ENCODE peak calls at places on chromosomes 12 and 14, in seven cellular contexts. S, D, K, V, P, O and C are unnamed samples.

GRCh38 chr14:88379706-88380343 is 5.6 kb upstream of the SPATA7 start:
- DNase-seq in V (no peak), K (no peak), P (no peak), O (peak), D (no peak), S (no peak), C (no peak)

GRCh38 chr12:85468356-85469157 is 188.5 kb downstream of the ALX1 start:
- DNase-seq in S (peak), K (peak), D (no peak), V (peak), P (peak), O (peak), C (peak)

GRCh38 chr12:28631831-28632230 is 441.6 kb downstream of the CCDC91 start:
- DNase-seq in K (no peak), P (no peak), V (no peak), S (no peak), O (peak), D (no peak), C (no peak)

GRCh38 chr12:65121049-65121955 is at the start of gene WIF1:
- DNase-seq in P (no peak), S (peak), K (no peak), O (peak), V (no peak), D (no peak), C (peak)

GRCh38 chr14:99062216-99062615 is 209.8 kb downstream of the BCL11B start:
- DNase-seq in V (no peak), D (no peak), S (no peak), P (no peak), O (no peak), K (no peak), C (no peak)

GRCh38 chr12:66947119-66947518 is 268.2 kb upstream of the GRIP1 start:
- DNase-seq in O (no peak), D (no peak), S (no peak), V (no peak), P (no peak), K (no peak), C (no peak)

GRCh38 chr12:116125084-116125483 is 152.4 kb downstream of the MED13L start:
- DNase-seq in V (no peak), P (no peak), S (no peak), D (no peak), O (no peak), K (no peak), C (no peak)

GRCh38 chr12:49872381-49872780 is 29.5 kb upstream of the BCDIN3D start:
- DNase-seq in O (no peak), K (no peak), D (no peak), V (peak), P (no peak), S (no peak), C (no peak)

GRCh38 chr12:124369055-124369900 is 74.4 kb downstream of the RFLNA start:
- DNase-seq in O (peak), K (peak), S (peak), D (peak), V (peak), P (peak), C (no peak)

GRCh38 chr12:107402041-107403022 is 283.3 kb upstream of the PWP1 start:
- DNase-seq in K (no peak), P (no peak), S (no peak), D (no peak), O (peak), V (no peak), C (peak)

GRCh38 chr12:76486011-76486410 is 73.6 kb downstream of the OSBPL8 start:
- DNase-seq in O (no peak), V (no peak), K (no peak), P (no peak), S (no peak), D (no peak), C (no peak)

GRCh38 chr14:73886449-73887115 is at the start of gene ZNF410:
- DNase-seq in K (peak), O (peak), V (peak), D (peak), P (peak), S (peak), C (peak)

GRCh38 chr14:25436906-25437305 is 387.0 kb upstream of the STXBP6 start:
- DNase-seq in S (no peak), D (no peak), K (no peak), P (no peak), O (no peak), V (no peak), C (no peak)

GRCh38 chr14:57865450-57866198 is at the start of gene SLC35F4:
- DNase-seq in K (no peak), S (no peak), D (no peak), V (peak), P (no peak), O (peak), C (peak)

GRCh38 chr12:1006255-1006654 is 15.2 kb downstream of the ERC1 start:
- DNase-seq in D (no peak), K (no peak), O (no peak), S (no peak), P (no peak), V (no peak), C (no peak)

GRCh38 chr14:61322799-61323290 is 1.5 kb downstream of the PRKCH start:
- DNase-seq in P (no peak), O (no peak), V (no peak), D (no peak), K (no peak), S (peak), C (no peak)

GRCh38 chr12:109459247-109459646 is 17.9 kb downstream of the KCTD10 start:
- DNase-seq in V (peak), S (no peak), P (no peak), O (peak), D (no peak), K (no peak), C (no peak)

GRCh38 chr12:130183585-130184370 is 21.5 kb downstream of the FZD10 start:
- DNase-seq in D (no peak), V (no peak), O (no peak), P (no peak), K (no peak), S (no peak), C (no peak)

GRCh38 chr12:1339608-1340319 is 254.6 kb downstream of the FBXL14 start:
- DNase-seq in K (no peak), V (no peak), S (no peak), P (no peak), O (no peak), D (no peak), C (no peak)

GRCh38 chr14:28294834-28295440 is 471.6 kb upstream of the FOXG1 start:
- DNase-seq in V (no peak), K (no peak), O (peak), P (no peak), D (no peak), S (no peak), C (no peak)

GRCh38 chr12:108299980-108300696 is 39.0 kb downstream of the CMKLR1 start:
- DNase-seq in D (no peak), P (no peak), S (no peak), O (no peak), V (no peak), K (no peak), C (no peak)

GRCh38 chr14:79587194-79587593 is 624.1 kb downstream of the DIO2 start:
- DNase-seq in V (no peak), K (no peak), S (no peak), O (peak), P (no peak), D (no peak), C (no peak)

GRCh38 chr14:103136388-103137271 is 13.4 kb downstream of the TNFAIP2 start:
- DNase-seq in V (no peak), P (peak), O (peak), K (no peak), S (peak), D (no peak), C (no peak)

GRCh38 chr14:103136076-103136340 is 12.7 kb downstream of the TNFAIP2 start:
- DNase-seq in S (no peak), K (no peak), P (no peak), D (no peak), V (no peak), O (no peak), C (no peak)

GRCh38 chr14:103139371-103140016 is 16.2 kb downstream of the TNFAIP2 start:
- DNase-seq in D (no peak), S (no peak), K (no peak), O (no peak), P (no peak), V (no peak), C (no peak)

GRCh38 chr14:103138483-103139370 is 15.5 kb downstream of the TNFAIP2 start:
- DNase-seq in K (no peak), P (no peak), D (no peak), V (no peak), S (peak), O (no peak), C (no peak)

DNA sequence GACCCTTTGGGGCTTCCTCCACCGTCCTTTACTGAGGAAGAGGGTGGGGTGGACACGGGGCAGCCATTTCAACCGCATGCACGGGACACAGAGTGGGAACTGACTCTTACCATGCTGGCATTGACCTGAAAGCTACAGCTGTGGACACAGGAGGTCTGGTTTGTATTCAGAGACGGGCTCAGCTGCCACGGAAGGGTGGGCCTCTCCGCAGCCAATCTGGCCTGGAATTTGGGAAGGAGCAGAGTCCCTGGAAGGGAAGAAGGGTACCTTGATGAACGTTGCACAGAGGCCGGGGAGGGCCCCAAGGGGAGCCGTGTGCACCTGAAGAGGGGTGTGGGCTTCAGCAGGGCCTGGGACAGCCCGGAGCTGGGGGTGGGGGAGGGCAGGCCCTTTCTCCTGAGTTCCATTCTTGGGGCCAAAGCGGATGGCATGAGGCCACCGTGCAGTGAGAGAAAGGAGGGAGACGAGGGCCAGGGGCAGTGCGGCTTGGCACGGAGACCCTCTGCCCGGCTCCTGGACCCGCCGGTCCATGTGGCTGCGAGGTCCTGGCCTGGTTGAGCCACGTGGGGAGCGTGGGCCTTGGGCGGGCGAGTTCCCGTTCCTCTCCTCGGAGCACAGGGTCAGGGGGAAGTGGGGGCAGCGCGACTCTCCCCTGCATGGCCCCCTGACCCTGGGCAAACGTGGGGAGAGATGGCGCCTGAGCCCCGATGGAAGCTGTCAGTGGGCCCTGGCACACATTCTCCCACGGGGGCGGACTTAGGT is 14.6 kb downstream of the TNFAIP2 start:
- DNase-seq in P (no peak), S (peak), V (no peak), K (no peak), O (no peak), D (no peak), C (no peak)
- TF ChIP-seq CTCF in P (no peak), S (no peak), V (no peak), K (no peak), O (no peak), D (no peak), C (no peak)

GRCh38 chr14:92322516-92322915 is 449 bp upstream of the SLC24A4 start:
- DNase-seq in S (no peak), O (no peak), D (no peak), P (no peak), V (no peak), K (no peak), C (no peak)

GRCh38 chr14:92323031-92323915 is at the start of gene SLC24A4:
- DNase-seq in K (no peak), O (peak), D (no peak), S (no peak), V (no peak), P (no peak), C (no peak)

GRCh38 chr14:92323916-92324818 is 1.2 kb downstream of the SLC24A4 start:
- DNase-seq in P (no peak), V (no peak), O (no peak), D (no peak), S (no peak), K (no peak), C (no peak)

GRCh38 chr14:92328664-92329255 is 5.8 kb downstream of the SLC24A4 start:
- DNase-seq in D (no peak), K (no peak), S (no peak), P (no peak), O (no peak), V (no peak), C (no peak)

GRCh38 chr14:92325835-92326234 is 2.9 kb downstream of the SLC24A4 start:
- DNase-seq in O (no peak), S (no peak), D (no peak), K (no peak), V (no peak), P (no peak), C (no peak)
- TF ChIP-seq CTCF in O (no peak), S (no peak), D (no peak), K (peak), V (no peak), P (no peak), C (no peak)

GRCh38 chr14:31740688-31741087 is 179.5 kb downstream of the NUBPL start:
- DNase-seq in D (no peak), S (no peak), V (no peak), P (no peak), O (no peak), K (no peak), C (no peak)

GRCh38 chr14:31749275-31749674 is 188.1 kb downstream of the NUBPL start:
- DNase-seq in V (no peak), O (no peak), S (no peak), K (no peak), D (no peak), P (no peak), C (no peak)

GRCh38 chr14:31746326-31746725 is 185.1 kb downstream of the NUBPL start:
- DNase-seq in S (no peak), P (no peak), K (no peak), O (no peak), D (no peak), V (no peak), C (no peak)

DNA sequence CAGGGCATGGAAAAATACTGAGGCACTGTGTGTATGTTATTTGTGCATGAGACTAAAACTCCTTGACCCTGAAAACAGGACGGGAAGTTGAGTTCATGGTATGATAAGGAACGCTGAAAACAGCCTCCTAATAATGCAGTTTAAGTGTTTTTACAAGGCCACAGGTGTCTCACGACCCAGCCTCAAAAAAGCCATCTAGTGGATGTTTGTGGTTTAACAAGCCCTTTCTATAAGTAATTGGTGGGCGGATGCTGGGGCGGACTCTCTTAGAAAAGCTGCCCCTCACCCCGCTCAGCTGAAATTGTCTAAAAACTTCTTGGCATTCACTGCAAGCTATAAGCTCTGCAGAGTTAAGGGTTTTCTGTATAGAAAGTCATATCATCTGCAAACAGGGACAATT is 184.5 kb downstream of the NUBPL start:
- DNase-seq in D (no peak), S (no peak), K (no peak), O (no peak), V (no peak), P (no peak), C (no peak)
- TF ChIP-seq CTCF in D (no peak), S (no peak), K (no peak), O (no peak), V (no peak), P (no peak), C (no peak)

GRCh38 chr12:47839214-47839613 is 19.5 kb upstream of the HDAC7 start:
- DNase-seq in K (no peak), D (no peak), O (no peak), P (no peak), V (no peak), S (no peak), C (no peak)

GRCh38 chr12:47835831-47836155 is 16.1 kb upstream of the HDAC7 start:
- DNase-seq in O (no peak), S (no peak), P (no peak), D (no peak), K (no peak), V (no peak), C (no peak)

GRCh38 chr12:47840571-47840970 is 20.9 kb upstream of the HDAC7 start:
- DNase-seq in D (no peak), P (no peak), K (no peak), V (no peak), S (no peak), O (no peak), C (no peak)

GRCh38 chr12:47837190-47838171 is 17.8 kb upstream of the HDAC7 start:
- DNase-seq in V (peak), S (peak), O (peak), D (peak), K (no peak), P (peak), C (no peak)

DNA sequence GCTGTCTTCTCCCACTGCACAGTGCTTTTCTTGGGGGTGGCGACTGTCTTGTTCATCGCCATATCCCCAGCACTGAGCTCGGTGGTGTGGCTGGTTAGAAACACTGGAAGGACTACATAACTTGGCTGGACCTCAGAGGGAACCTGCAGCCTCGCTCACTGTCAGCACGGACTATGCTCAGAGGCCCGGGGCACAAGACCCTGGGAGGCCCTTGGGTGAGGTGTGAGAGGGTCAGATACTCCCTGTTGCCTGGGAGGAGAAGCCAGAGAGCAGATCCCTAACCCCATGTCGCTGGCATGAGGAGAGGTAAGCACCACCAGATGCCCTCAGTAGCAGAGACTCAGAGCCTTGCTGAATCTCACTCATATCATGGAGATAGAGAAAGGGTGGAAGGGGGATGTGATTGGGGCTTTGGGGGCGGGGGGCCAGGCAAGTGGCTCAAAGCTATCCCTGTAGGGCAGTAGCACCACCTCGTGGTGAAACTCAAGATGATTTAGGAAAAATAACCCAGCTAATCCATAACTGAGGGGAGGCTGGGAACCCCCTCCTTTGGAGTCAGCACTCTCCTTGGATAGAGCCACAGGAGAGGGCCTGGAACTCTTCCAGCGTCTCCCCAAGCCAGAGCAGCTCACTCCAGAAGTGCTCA is 18.7 kb upstream of the HDAC7 start:
- DNase-seq in O (peak), P (no peak), K (no peak), V (no peak), S (no peak), D (no peak), C (no peak)
- TF ChIP-seq CTCF in O (peak), P (peak), K (peak), V (peak), S (peak), D (peak), C (peak)